ENCODE peak calls at places on chromosomes 12 and 14, in ten cellular contexts. C is AG04450, X is kidney tubule cell, O is MG63, A is tibial nerve, M is non-pigmented ciliary epithelial cell, F is nephron progenitor cell, L is GM12892, B is fibroblast of mammary gland, R is left colon. N is an unnamed sample.

GRCh38 chr12:106760184-106760531 is 14.3 kb upstream of the RIC8B start:
- DNase-seq in F (no peak), B (peak), X (no peak), C (no peak), O (no peak), L (peak), R (no peak), M (no peak), A (no peak), N (no peak)

GRCh38 chr14:100839573-100840175 is 13.8 kb downstream of the MEG3 start:
- DNase-seq in M (no peak), X (no peak), R (no peak), A (no peak), C (no peak), L (no peak), F (no peak), O (no peak), B (no peak), N (no peak)

GRCh38 chr12:19130224-19131019 is 889 bp downstream of the PLEKHA5 start:
- DNase-seq in C (no peak), B (peak), M (no peak), X (peak), L (peak), A (no peak), O (peak), R (peak), F (peak), N (peak)

GRCh38 chr12:6038160-6038559 is 86.3 kb downstream of the VWF start:
- DNase-seq in C (no peak), A (no peak), F (peak), R (peak), L (no peak), X (peak), M (no peak), B (peak), O (peak), N (peak)

GRCh38 chr14:93794756-93795155 is 6.5 kb upstream of the PRIMA1 start:
- DNase-seq in R (no peak), C (no peak), F (no peak), B (no peak), M (no peak), A (no peak), L (no peak), O (no peak), X (no peak), N (no peak)

GRCh38 chr14:64444984-64445845 is 20.1 kb upstream of the AKAP5 start:
- DNase-seq in M (peak), X (peak), B (peak), C (peak), R (peak), A (no peak), F (peak), O (no peak), L (peak), N (no peak)

GRCh38 chr12:121939190-121939589 is 20.8 kb downstream of the CFAP251 start:
- DNase-seq in C (no peak), A (no peak), L (no peak), B (no peak), O (no peak), M (no peak), F (no peak), X (peak), R (peak), N (no peak)

GRCh38 chr14:90644882-90645281 is 171.3 kb downstream of the TTC7B start:
- DNase-seq in M (no peak), F (no peak), R (no peak), L (no peak), A (no peak), B (peak), C (peak), O (no peak), X (no peak), N (no peak)

GRCh38 chr14:106393742-106394141 is 867.4 kb downstream of the TMEM121 start:
- DNase-seq in F (no peak), C (no peak), A (no peak), O (no peak), R (no peak), X (no peak), B (no peak), L (no peak), M (no peak), N (no peak)

GRCh38 chr14:104721704-104722431 is 2.2 kb upstream of the ADSS1 start:
- DNase-seq in O (no peak), B (no peak), C (no peak), F (no peak), L (no peak), M (no peak), X (no peak), A (no peak), R (no peak), N (no peak)

GRCh38 chr12:121274036-121274763 is 22.3 kb downstream of the CAMKK2 start:
- DNase-seq in R (no peak), F (no peak), X (no peak), O (no peak), M (no peak), B (no peak), C (no peak), L (no peak), A (no peak), N (no peak)

GRCh38 chr12:53572134-53572758 is 53.9 kb downstream of the ATF7 start:
- DNase-seq in O (no peak), R (no peak), A (no peak), M (no peak), B (no peak), X (no peak), C (no peak), L (no peak), F (no peak), N (no peak)

N was measured in NCI-H345.